ENCODE peak calls at places on chromosomes 2 and 18, in four cellular contexts. One of them, this sample, is unnamed.

GRCh38 chr18:57107141-57107832 is 39.6 kb upstream of the BOD1L2 start:
- DNase-seq in hippocampal formation: peak
- DNase-seq in ecto neural progenitor cell: peak
- DNase-seq in head of caudate nucleus: no peak
- DNase-seq in this sample: no peak

GRCh38 chr2:124024491-124025348 is at the start of gene CNTNAP5:
- DNase-seq in ecto neural progenitor cell: peak
- DNase-seq in hippocampal formation: peak
- DNase-seq in head of caudate nucleus: peak
- DNase-seq in this sample: peak

GRCh38 chr2:172288603-172289002 is 138.8 kb upstream of the ITGA6 start:
- DNase-seq in head of caudate nucleus: no peak
- DNase-seq in hippocampal formation: no peak
- DNase-seq in ecto neural progenitor cell: no peak
- DNase-seq in this sample: no peak

GRCh38 chr2:9401059-9401547 is 22.2 kb downstream of the ITGB1BP1 start:
- DNase-seq in head of caudate nucleus: no peak
- DNase-seq in ecto neural progenitor cell: no peak
- DNase-seq in hippocampal formation: no peak
- DNase-seq in this sample: no peak

GRCh38 chr2:67503066-67503795 is 106.1 kb downstream of the ETAA1 start:
- DNase-seq in head of caudate nucleus: no peak
- DNase-seq in hippocampal formation: no peak
- DNase-seq in ecto neural progenitor cell: no peak
- DNase-seq in this sample: no peak

GRCh38 chr2:12587729-12588522 is 128.8 kb upstream of the TRIB2 start:
- DNase-seq in ecto neural progenitor cell: no peak
- DNase-seq in hippocampal formation: no peak
- DNase-seq in head of caudate nucleus: no peak
- DNase-seq in this sample: no peak

GRCh38 chr2:226831266-226831665 is 4.6 kb upstream of the RHBDD1 start:
- DNase-seq in hippocampal formation: no peak
- DNase-seq in ecto neural progenitor cell: no peak
- DNase-seq in head of caudate nucleus: no peak
- DNase-seq in this sample: no peak

GRCh38 chr2:194103941-194104655 is 1552.9 kb upstream of the SLC39A10 start:
- DNase-seq in hippocampal formation: no peak
- DNase-seq in head of caudate nucleus: no peak
- DNase-seq in ecto neural progenitor cell: no peak
- DNase-seq in this sample: no peak

GRCh38 chr18:12842459-12843380 is 41.3 kb downstream of the PTPN2 start:
- DNase-seq in head of caudate nucleus: no peak
- DNase-seq in hippocampal formation: no peak
- DNase-seq in ecto neural progenitor cell: no peak
- DNase-seq in this sample: no peak

GRCh38 chr2:85861180-85861579 is 27.6 kb downstream of the ST3GAL5 start:
- DNase-seq in hippocampal formation: no peak
- DNase-seq in ecto neural progenitor cell: no peak
- DNase-seq in head of caudate nucleus: no peak
- DNase-seq in this sample: no peak

GRCh38 chr2:172726172-172726735 is 9.4 kb upstream of the RAPGEF4 start:
- DNase-seq in head of caudate nucleus: no peak
- DNase-seq in ecto neural progenitor cell: no peak
- DNase-seq in hippocampal formation: no peak
- DNase-seq in this sample: no peak

GRCh38 chr2:109243526-109244425 is 114.8 kb downstream of the SH3RF3 start:
- DNase-seq in hippocampal formation: no peak
- DNase-seq in ecto neural progenitor cell: no peak
- DNase-seq in head of caudate nucleus: no peak
- DNase-seq in this sample: no peak

GRCh38 chr2:49937432-49937831 is 783.1 kb upstream of the FSHR start:
- DNase-seq in head of caudate nucleus: no peak
- DNase-seq in ecto neural progenitor cell: no peak
- DNase-seq in hippocampal formation: no peak
- DNase-seq in this sample: no peak

GRCh38 chr2:180938419-180938818 is 42.0 kb upstream of the UBE2E3 start:
- DNase-seq in head of caudate nucleus: no peak
- DNase-seq in hippocampal formation: no peak
- DNase-seq in ecto neural progenitor cell: no peak
- DNase-seq in this sample: no peak

GRCh38 chr2:75525434-75526308 is 35.1 kb downstream of the EVA1A start:
- DNase-seq in ecto neural progenitor cell: no peak
- DNase-seq in hippocampal formation: no peak
- DNase-seq in head of caudate nucleus: no peak
- DNase-seq in this sample: no peak

GRCh38 chr2:156649596-156649995 is 213.4 kb downstream of the GPD2 start:
- DNase-seq in head of caudate nucleus: no peak
- DNase-seq in ecto neural progenitor cell: no peak
- DNase-seq in hippocampal formation: no peak
- DNase-seq in this sample: no peak

GRCh38 chr2:195649629-195650190 is 7.3 kb upstream of the SLC39A10 start:
- DNase-seq in head of caudate nucleus: no peak
- DNase-seq in ecto neural progenitor cell: no peak
- DNase-seq in hippocampal formation: no peak
- DNase-seq in this sample: no peak

GRCh38 chr2:157509755-157510154 is 65.9 kb upstream of the CYTIP start:
- DNase-seq in head of caudate nucleus: no peak
- DNase-seq in hippocampal formation: peak
- DNase-seq in ecto neural progenitor cell: no peak
- DNase-seq in this sample: no peak

GRCh38 chr2:71458413-71459083 is 5.2 kb downstream of the DYSF start:
- DNase-seq in head of caudate nucleus: no peak
- DNase-seq in hippocampal formation: no peak
- DNase-seq in ecto neural progenitor cell: no peak
- DNase-seq in this sample: no peak

GRCh38 chr2:45790157-45790723 is 138.8 kb downstream of the PRKCE start:
- DNase-seq in head of caudate nucleus: no peak
- DNase-seq in hippocampal formation: no peak
- DNase-seq in ecto neural progenitor cell: no peak
- DNase-seq in this sample: no peak

This sample was measured in occipital lobe.